ENCODE peak calls at places on chromosome 20, in five cellular contexts. I is heart right ventricle, R is stomach, G is uterus, W is neural progenitor cell. N is an unnamed sample. For H3K4me1 and H3K36me3, the result is how much of the 10 kb centered on the place peaks cover.

GRCh38 chr20:59291740-59292139 is 8.7 kb upstream of the EDN3 start:
- DNase-seq in I (no peak), R (no peak), G (no peak), W (no peak), N (no peak)

GRCh38 chr20:44526129-44526528 is 4.3 kb upstream of the SERINC3 start:
- DNase-seq in I (no peak), R (no peak), G (no peak), W (no peak), N (no peak)

GRCh38 chr20:16349518-16350295 is 223.5 kb downstream of the KIF16B start:
- DNase-seq in I (no peak), R (no peak), G (no peak), W (no peak), N (no peak)

GRCh38 chr20:58058421-58059140 is 169.9 kb downstream of the ANKRD60 start:
- DNase-seq in I (no peak), R (no peak), G (no peak), W (no peak), N (no peak)

GRCh38 chr20:39823239-39823638 is 861.1 kb downstream of the DHX35 start:
- DNase-seq in I (no peak), R (no peak), G (no peak), W (no peak), N (no peak)

GRCh38 chr20:47150403-47151152 is 205.9 kb downstream of the ZMYND8 start:
- DNase-seq in I (peak), R (peak), G (peak), W (peak), N (peak)

GRCh38 chr20:33668087-33668790 is 1.5 kb downstream of the ACTL10 start:
- DNase-seq in I (peak), R (peak), G (peak), W (peak), N (no peak)

GRCh38 chr20:1674361-1674760 is 16.8 kb upstream of the SIRPG start:
- DNase-seq in I (no peak), R (peak), G (no peak), W (no peak), N (peak)

GRCh38 chr20:61434361-61434781 is 182.3 kb downstream of the CDH4 start:
- DNase-seq in I (no peak), R (no peak), G (no peak), W (peak), N (no peak)

GRCh38 chr20:14948416-14948815 is 611.0 kb upstream of the FLRT3 start:
- DNase-seq in I (no peak), R (no peak), G (no peak), W (peak), N (no peak)

GRCh38 chr20:17169575-17170136 is 57.2 kb upstream of the PCSK2 start:
- DNase-seq in I (no peak), R (no peak), G (no peak), W (no peak), N (no peak)

GRCh38 chr20:25579081-25579770 is 6.1 kb downstream of the NINL start:
- DNase-seq in I (no peak), R (no peak), G (no peak), W (peak), N (no peak)

GRCh38 chr20:45189067-45189611 is 14.4 kb downstream of the PI3 start:
- DNase-seq in I (no peak), R (no peak), G (no peak), W (no peak), N (peak)

GRCh38 chr20:46485431-46485830 is 27.9 kb downstream of the ZNF334 start:
- DNase-seq in I (no peak), R (no peak), G (no peak), W (no peak), N (no peak)

GRCh38 chr20:59690976-59691375 is 86.6 kb downstream of the PHACTR3 start:
- DNase-seq in I (no peak), R (no peak), G (no peak), W (no peak), N (no peak)

GRCh38 chr20:44176833-44177533 is 10.0 kb downstream of the JPH2 start:
- DNase-seq in I (no peak), R (peak), G (no peak), W (no peak), N (no peak)

GRCh38 chr20:34636648-34637047 is 40.2 kb downstream of the PIGU start:
- DNase-seq in I (no peak), R (no peak), G (no peak), W (no peak), N (no peak)

DNA sequence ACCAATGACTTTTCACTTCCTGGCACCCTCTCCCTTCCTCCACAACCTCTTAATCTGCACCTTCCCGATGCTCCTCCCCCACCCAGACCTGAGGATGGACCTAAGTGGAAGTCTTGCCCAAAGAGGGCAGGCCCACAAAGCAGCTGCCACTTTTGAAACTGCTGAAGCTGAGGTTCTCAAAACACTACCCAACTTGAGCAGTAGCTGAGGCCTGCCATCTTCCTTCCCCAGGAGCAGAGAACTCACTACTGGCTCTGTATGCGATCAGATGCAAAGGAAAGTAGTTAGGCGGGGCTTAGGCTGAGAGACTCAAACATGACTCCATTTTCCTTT is 1.5 kb downstream of the HM13 start:
- DNase-seq in I (no peak), R (no peak), G (no peak), W (no peak), N (peak)
- H3K4me1 ChIP-seq in I (half or more), R (under half), G (under half), W (under half), N (under half)

GRCh38 chr20:49169547-49169946 is 18.6 kb downstream of the STAU1 start:
- DNase-seq in I (no peak), R (no peak), G (no peak), W (no peak), N (no peak)
- H3K36me3 ChIP-seq in I (under half), R (under half), G (under half), W (under half), N (under half)

GRCh38 chr20:3808544-3808943 is 11.8 kb upstream of the AP5S1 start:
- DNase-seq in I (no peak), R (no peak), G (no peak), W (no peak), N (no peak)
- H3K4me3 ChIP-seq in I (peak), R (no peak), G (no peak), W (no peak), N (no peak)

GRCh38 chr20:4697874-4698221 is 23.9 kb upstream of the PRND start:
- DNase-seq in I (no peak), R (no peak), G (no peak), W (no peak), N (no peak)
- H3K4me1 ChIP-seq in I (under half), R (under half), G (under half), W (under half), N (under half)

DNA sequence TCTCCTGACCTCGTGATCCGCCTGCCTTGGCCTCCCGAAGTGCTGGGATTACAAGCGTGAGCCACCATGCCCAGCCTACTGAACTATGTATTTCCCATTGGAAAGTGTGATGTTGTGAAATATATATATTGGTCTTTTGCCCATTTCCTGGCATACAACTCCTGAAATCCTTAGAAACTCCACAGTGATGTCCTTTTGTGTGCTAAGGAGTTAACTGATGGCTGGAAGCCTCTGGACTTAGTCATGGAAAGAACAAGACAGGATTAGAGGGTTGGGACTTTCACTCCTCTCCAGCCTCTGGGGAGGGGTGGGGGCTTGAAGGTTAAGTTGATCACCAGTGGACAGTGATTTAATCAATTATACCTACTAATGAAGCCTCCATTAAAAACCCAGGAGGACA is 7.1 kb downstream of the PANK2 start:
- DNase-seq in I (no peak), R (no peak), G (no peak), W (no peak), N (no peak)
- H3K36me3 ChIP-seq in I (under half), R (under half), G (under half), W (under half), N (under half)

DNA sequence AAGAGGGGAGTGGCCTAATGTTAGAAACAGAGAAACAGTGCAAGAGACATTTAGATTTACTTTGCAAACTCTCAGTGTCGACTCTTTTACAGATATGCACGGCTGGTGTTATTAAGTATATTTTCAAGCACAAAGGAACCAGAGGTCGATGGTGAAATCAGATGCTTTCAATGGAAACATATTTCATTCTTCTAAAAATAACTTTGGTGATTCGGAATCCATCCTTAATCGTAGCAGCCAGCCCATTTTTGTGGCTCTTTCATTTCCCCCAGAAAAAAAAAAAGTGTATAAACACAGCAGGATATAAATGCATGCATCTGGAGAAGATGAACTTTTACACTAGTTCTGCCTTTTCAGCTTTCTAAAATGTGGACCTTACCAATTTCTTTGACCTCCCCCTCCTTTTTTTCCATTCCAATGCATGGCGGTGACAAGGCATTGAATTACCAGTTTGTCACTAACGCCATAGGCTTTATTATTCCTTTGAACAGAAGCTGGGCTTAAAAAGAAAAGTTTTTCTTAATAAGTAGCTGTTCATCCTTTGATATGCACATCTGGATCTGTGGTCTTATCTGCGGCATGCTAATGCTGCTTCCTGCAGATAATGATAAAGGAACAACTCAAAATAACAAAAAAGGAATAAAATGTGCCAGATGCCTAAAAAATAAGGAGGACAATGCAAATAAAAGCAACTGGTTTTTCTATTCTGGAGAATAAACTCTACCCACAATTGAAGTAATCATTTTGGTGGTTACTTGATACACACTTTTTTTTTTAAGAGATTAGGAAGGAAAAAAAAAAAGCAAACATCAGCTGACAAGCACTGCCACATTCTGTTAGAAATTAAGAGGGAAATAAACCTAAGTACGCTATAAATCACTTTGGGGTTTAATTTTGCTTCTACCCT is 156.6 kb upstream of the SALL4 start:
- DNase-seq in I (no peak), R (no peak), G (no peak), W (peak), N (no peak)
- H3K4me3 ChIP-seq in I (no peak), R (no peak), G (no peak), W (peak), N (no peak)

GRCh38 chr20:37905969-37906613 is 3.2 kb downstream of the VSTM2L start:
- DNase-seq in I (no peak), R (no peak), G (no peak), W (no peak), N (no peak)
- H3K4me1 ChIP-seq in I (under half), R (under half), G (under half), W (under half), N (under half)

DNA sequence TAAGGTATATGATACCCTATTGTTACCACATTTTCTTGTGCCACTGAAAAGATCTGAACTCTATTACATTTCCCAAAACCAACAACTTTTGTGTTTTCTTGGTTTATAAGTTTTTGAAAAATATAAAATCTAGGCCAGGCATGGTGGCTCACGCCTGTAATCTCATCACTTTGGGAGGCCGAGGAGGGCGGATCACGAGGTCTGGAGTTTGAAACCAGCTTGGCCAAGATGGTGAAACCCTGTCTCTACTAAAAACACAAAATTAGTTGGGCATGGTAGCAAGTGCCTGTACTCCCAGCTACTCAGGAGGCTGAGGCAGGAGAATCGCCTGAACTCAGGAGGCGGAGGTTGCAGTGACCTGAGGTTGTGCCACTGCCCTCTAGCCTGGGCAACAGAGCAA is 34.3 kb downstream of the SAMHD1 start:
- DNase-seq in I (no peak), R (no peak), G (no peak), W (no peak), N (no peak)
- H3K36me3 ChIP-seq in I (half or more), R (half or more), G (under half), W (under half), N (under half)